ENCODE peak calls at places on chromosomes 16 and 17, in ten cellular contexts. U, H, N, B, S, C, Q, J, O and V are unnamed samples.
A peak's percentile ranks its signal among the peaks of the same experiment; 100 is the strongest.

GRCh38 chr16:8955828-8956227 is 7.9 kb downstream of the USP7 start:
- DNase-seq in U (no peak), H (no peak), N (no peak), B (no peak), S (no peak), C (no peak), Q (no peak), J (no peak), O (no peak), V (no peak)

GRCh38 chr17:66841744-66842143 is 6.8 kb downstream of the CACNG5 start:
- DNase-seq in U (no peak), H (no peak), N (no peak), B (no peak), S (no peak), C (no peak), Q (no peak), J (no peak), O (no peak), V (no peak)

GRCh38 chr16:75065149-75065807 is 51.3 kb downstream of the LDHD start:
- DNase-seq in U (no peak), H (no peak), N (no peak), B (peak; percentile 33), S (no peak), C (peak; percentile 23), Q (no peak), J (no peak), O (no peak), V (no peak)

GRCh38 chr16:69397821-69398521 is 12.2 kb upstream of the TERF2 start:
- DNase-seq in U (peak; percentile 29), H (no peak), N (peak; percentile 76), B (peak; percentile 93), S (no peak), C (no peak), Q (peak; percentile 86), J (peak; percentile 78), O (no peak), V (no peak)

GRCh38 chr17:44829558-44830358 is at the start of gene GJC1:
- DNase-seq in U (peak; percentile 51), H (peak; percentile 78), N (peak; percentile 85), B (peak; percentile 48), S (peak; percentile 81), C (no peak), Q (peak; percentile 41), J (peak; percentile 55), O (no peak), V (peak; percentile 60)

GRCh38 chr17:29581583-29582253 is 7.7 kb downstream of the GIT1 start:
- DNase-seq in U (no peak), H (no peak), N (no peak), B (no peak), S (peak; percentile 67), C (no peak), Q (no peak), J (no peak), O (no peak), V (no peak)

GRCh38 chr17:43998552-43998951 is 5.9 kb upstream of the NAGS start:
- DNase-seq in U (no peak), H (no peak), N (no peak), B (no peak), S (no peak), C (no peak), Q (peak; percentile 54), J (peak; percentile 70), O (no peak), V (no peak)

GRCh38 chr17:65554568-65555223 is 6.8 kb downstream of the AXIN2 start:
- DNase-seq in U (no peak), H (peak; percentile 84), N (peak; percentile 33), B (no peak), S (peak; percentile 50), C (no peak), Q (no peak), J (peak; percentile 58), O (no peak), V (no peak)

GRCh38 chr17:58086953-58087352 is 3.7 kb downstream of the DYNLL2 start:
- DNase-seq in U (no peak), H (no peak), N (no peak), B (no peak), S (no peak), C (no peak), Q (no peak), J (no peak), O (no peak), V (no peak)
- TF ChIP-seq CTCF in U (no peak), H (no peak), N (no peak), B (no peak), S (no peak), C (no peak), Q (no peak), J (no peak), O (no peak), V (no peak)

DNA sequence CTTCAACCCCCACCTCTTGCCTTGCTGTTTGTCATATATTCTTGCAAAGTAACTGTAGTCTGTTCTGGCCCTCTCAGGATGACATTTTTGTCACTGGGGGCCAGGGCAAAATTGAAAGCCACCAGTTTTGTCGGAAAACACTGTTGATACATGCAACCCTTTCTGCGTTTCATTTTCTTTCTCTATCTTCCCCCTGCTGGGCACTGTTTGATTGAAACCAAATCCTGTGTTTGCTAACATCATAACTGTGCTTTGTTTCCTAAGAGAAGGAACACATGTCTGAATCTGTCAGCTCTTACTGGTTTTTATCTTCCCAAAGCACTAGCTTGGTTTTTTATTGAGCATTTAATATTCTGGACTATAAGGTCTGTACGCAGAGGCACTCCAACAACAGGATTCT is 11.7 kb upstream of the CPPED1 start:
- DNase-seq in U (no peak), H (no peak), N (no peak), B (no peak), S (no peak), C (no peak), Q (no peak), J (no peak), O (no peak), V (no peak)
- TF ChIP-seq CTCF in U (no peak), H (no peak), N (no peak), B (no peak), S (no peak), C (no peak), Q (peak; percentile 4), J (no peak), O (peak; percentile 19), V (no peak)

GRCh38 chr17:81471804-81472456 is 40.7 kb downstream of the ACTG1 start:
- DNase-seq in U (no peak), H (peak; percentile 97), N (peak; percentile 47), B (peak; percentile 80), S (no peak), C (no peak), Q (peak; percentile 28), J (peak; percentile 19), O (peak; percentile 60), V (no peak)
- TF ChIP-seq CTCF in U (no peak), H (peak; percentile 71), N (no peak), B (no peak), S (no peak), C (no peak), Q (no peak), J (no peak), O (peak; percentile 51), V (no peak)

GRCh38 chr17:30969989-30970680 is 704 bp upstream of the RNF135 start:
- DNase-seq in U (no peak), H (no peak), N (peak; percentile 54), B (no peak), S (no peak), C (no peak), Q (peak; percentile 23), J (no peak), O (no peak), V (no peak)
- TF ChIP-seq CTCF in U (no peak), H (no peak), N (no peak), B (no peak), S (no peak), C (no peak), Q (no peak), J (peak; percentile 75), O (no peak), V (no peak)

DNA sequence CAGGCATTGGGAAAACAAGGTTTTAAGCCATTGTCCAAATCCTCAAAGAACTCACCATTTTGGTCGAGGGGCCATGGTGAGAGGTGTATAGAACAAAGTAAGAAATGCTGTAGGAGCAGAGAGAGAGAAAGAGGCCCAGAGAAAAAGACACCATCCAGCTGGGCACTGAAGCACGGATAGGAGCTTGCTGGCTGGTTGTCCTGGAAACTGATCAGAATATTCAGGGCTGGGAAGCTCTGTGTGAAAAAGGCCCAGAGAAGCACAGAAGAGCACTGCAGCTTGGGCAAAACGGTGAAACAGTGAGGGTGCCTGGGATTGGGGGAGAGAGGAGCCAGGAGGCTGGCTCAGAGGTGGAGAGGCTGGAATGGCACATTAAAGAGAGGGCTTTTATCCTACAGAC is 16.5 kb downstream of the HS3ST3B1 start:
- DNase-seq in U (no peak), H (no peak), N (peak; percentile 23), B (no peak), S (no peak), C (no peak), Q (no peak), J (no peak), O (no peak), V (no peak)
- TF ChIP-seq CTCF in U (no peak), H (no peak), N (no peak), B (no peak), S (no peak), C (no peak), Q (no peak), J (no peak), O (no peak), V (no peak)

GRCh38 chr16:47461598-47462266 is 601 bp downstream of the PHKB start:
- DNase-seq in U (peak; percentile 9), H (no peak), N (peak; percentile 58), B (peak; percentile 87), S (no peak), C (no peak), Q (peak; percentile 60), J (peak; percentile 71), O (no peak), V (peak; percentile 23)
- TF ChIP-seq CTCF in U (no peak), H (no peak), N (no peak), B (no peak), S (no peak), C (no peak), Q (no peak), J (no peak), O (no peak), V (no peak)

GRCh38 chr16:80317132-80318098 is 223.4 kb upstream of the DYNLRB2 start:
- DNase-seq in U (no peak), H (no peak), N (peak; percentile 34), B (peak; percentile 17), S (peak; percentile 57), C (no peak), Q (no peak), J (no peak), O (no peak), V (no peak)
- TF ChIP-seq CTCF in U (peak; percentile 39), H (no peak), N (peak; percentile 53), B (no peak), S (no peak), C (no peak), Q (no peak), J (peak; percentile 64), O (peak; percentile 5), V (peak; percentile 33)